ENCODE peak calls at places on chromosome 10, in eight cellular contexts. One of them, this sample, is unnamed.

GRCh38 chr10:48703776-48704555 is 19.3 kb downstream of the WDFY4 start:
- DNase-seq in neural progenitor cell: no peak
- DNase-seq in HFFc6: no peak
- DNase-seq in mammary epithelial cell: no peak
- DNase-seq in heart right ventricle: no peak
- DNase-seq in fibroblast of lung: no peak
- DNase-seq in Peyer's patch: no peak
- DNase-seq in GM12864: no peak
- DNase-seq in this sample: no peak

GRCh38 chr10:88136712-88137111 is 273.3 kb downstream of the PTEN start:
- DNase-seq in Peyer's patch: no peak
- DNase-seq in fibroblast of lung: no peak
- DNase-seq in HFFc6: no peak
- DNase-seq in neural progenitor cell: no peak
- DNase-seq in GM12864: no peak
- DNase-seq in heart right ventricle: no peak
- DNase-seq in mammary epithelial cell: no peak
- DNase-seq in this sample: no peak

GRCh38 chr10:131636841-131637724 is 263.7 kb upstream of the PPP2R2D start:
- DNase-seq in mammary epithelial cell: no peak
- DNase-seq in fibroblast of lung: no peak
- DNase-seq in Peyer's patch: no peak
- DNase-seq in heart right ventricle: no peak
- DNase-seq in neural progenitor cell: no peak
- DNase-seq in GM12864: no peak
- DNase-seq in HFFc6: no peak
- DNase-seq in this sample: no peak

GRCh38 chr10:19731560-19731959 is 84.7 kb upstream of the PLXDC2 start:
- DNase-seq in fibroblast of lung: no peak
- DNase-seq in HFFc6: no peak
- DNase-seq in heart right ventricle: no peak
- DNase-seq in mammary epithelial cell: no peak
- DNase-seq in GM12864: no peak
- DNase-seq in neural progenitor cell: no peak
- DNase-seq in Peyer's patch: no peak
- DNase-seq in this sample: no peak

GRCh38 chr10:29119374-29119773 is 169.5 kb upstream of the LYZL1 start:
- DNase-seq in neural progenitor cell: peak
- DNase-seq in mammary epithelial cell: no peak
- DNase-seq in fibroblast of lung: no peak
- DNase-seq in GM12864: no peak
- DNase-seq in HFFc6: no peak
- DNase-seq in Peyer's patch: no peak
- DNase-seq in heart right ventricle: peak
- DNase-seq in this sample: peak

GRCh38 chr10:92691042-92691590 is 1.4 kb downstream of the HHEX start:
- DNase-seq in Peyer's patch: peak
- DNase-seq in mammary epithelial cell: no peak
- DNase-seq in fibroblast of lung: no peak
- DNase-seq in HFFc6: no peak
- DNase-seq in heart right ventricle: no peak
- DNase-seq in GM12864: no peak
- DNase-seq in neural progenitor cell: peak
- DNase-seq in this sample: no peak

GRCh38 chr10:37520488-37520887 is 336.9 kb downstream of the ZNF248 start:
- DNase-seq in fibroblast of lung: no peak
- DNase-seq in HFFc6: no peak
- DNase-seq in neural progenitor cell: no peak
- DNase-seq in heart right ventricle: no peak
- DNase-seq in mammary epithelial cell: no peak
- DNase-seq in Peyer's patch: no peak
- DNase-seq in GM12864: no peak
- DNase-seq in this sample: no peak

GRCh38 chr10:130036296-130037065 is 72.4 kb upstream of the EBF3 start:
- DNase-seq in mammary epithelial cell: no peak
- DNase-seq in neural progenitor cell: no peak
- DNase-seq in fibroblast of lung: no peak
- DNase-seq in heart right ventricle: no peak
- DNase-seq in GM12864: no peak
- DNase-seq in HFFc6: no peak
- DNase-seq in Peyer's patch: no peak
- DNase-seq in this sample: no peak

GRCh38 chr10:28879875-28880381 is 202.6 kb downstream of the BAMBI start:
- DNase-seq in heart right ventricle: peak
- DNase-seq in Peyer's patch: no peak
- DNase-seq in fibroblast of lung: no peak
- DNase-seq in GM12864: no peak
- DNase-seq in mammary epithelial cell: no peak
- DNase-seq in HFFc6: no peak
- DNase-seq in neural progenitor cell: peak
- DNase-seq in this sample: peak

GRCh38 chr10:33129987-33130386 is 172.0 kb upstream of the ITGB1 start:
- DNase-seq in HFFc6: peak
- DNase-seq in GM12864: no peak
- DNase-seq in fibroblast of lung: peak
- DNase-seq in neural progenitor cell: no peak
- DNase-seq in Peyer's patch: no peak
- DNase-seq in mammary epithelial cell: no peak
- DNase-seq in heart right ventricle: no peak
- DNase-seq in this sample: peak

GRCh38 chr10:103911021-103911459 is 6.9 kb downstream of the STN1 start:
- DNase-seq in neural progenitor cell: no peak
- DNase-seq in fibroblast of lung: no peak
- DNase-seq in HFFc6: no peak
- DNase-seq in mammary epithelial cell: no peak
- DNase-seq in Peyer's patch: peak
- DNase-seq in heart right ventricle: no peak
- DNase-seq in GM12864: no peak
- DNase-seq in this sample: no peak

GRCh38 chr10:78996449-78997129 is 72.2 kb upstream of the ZMIZ1 start:
- DNase-seq in HFFc6: no peak
- DNase-seq in GM12864: no peak
- DNase-seq in Peyer's patch: no peak
- DNase-seq in fibroblast of lung: no peak
- DNase-seq in mammary epithelial cell: no peak
- DNase-seq in heart right ventricle: no peak
- DNase-seq in neural progenitor cell: no peak
- DNase-seq in this sample: no peak

GRCh38 chr10:21528452-21529235 is 3.2 kb upstream of the SKIDA1 start:
- DNase-seq in HFFc6: no peak
- DNase-seq in fibroblast of lung: peak
- DNase-seq in Peyer's patch: no peak
- DNase-seq in mammary epithelial cell: no peak
- DNase-seq in neural progenitor cell: peak
- DNase-seq in GM12864: no peak
- DNase-seq in heart right ventricle: no peak
- DNase-seq in this sample: no peak

GRCh38 chr10:70054902-70055301 is 2.3 kb downstream of the MACROH2A2 start:
- DNase-seq in Peyer's patch: no peak
- DNase-seq in heart right ventricle: no peak
- DNase-seq in GM12864: no peak
- DNase-seq in fibroblast of lung: no peak
- DNase-seq in neural progenitor cell: peak
- DNase-seq in mammary epithelial cell: no peak
- DNase-seq in HFFc6: no peak
- DNase-seq in this sample: no peak

GRCh38 chr10:70066190-70066589 is 13.5 kb downstream of the MACROH2A2 start:
- DNase-seq in fibroblast of lung: no peak
- DNase-seq in HFFc6: no peak
- DNase-seq in GM12864: no peak
- DNase-seq in Peyer's patch: no peak
- DNase-seq in heart right ventricle: no peak
- DNase-seq in neural progenitor cell: no peak
- DNase-seq in mammary epithelial cell: no peak
- DNase-seq in this sample: no peak

GRCh38 chr10:70063418-70064098 is 10.9 kb downstream of the MACROH2A2 start:
- DNase-seq in neural progenitor cell: no peak
- DNase-seq in HFFc6: no peak
- DNase-seq in Peyer's patch: no peak
- DNase-seq in fibroblast of lung: no peak
- DNase-seq in heart right ventricle: no peak
- DNase-seq in mammary epithelial cell: no peak
- DNase-seq in GM12864: no peak
- DNase-seq in this sample: no peak

GRCh38 chr10:70055550-70055949 is 2.9 kb downstream of the MACROH2A2 start:
- DNase-seq in mammary epithelial cell: peak
- DNase-seq in HFFc6: no peak
- DNase-seq in fibroblast of lung: peak
- DNase-seq in Peyer's patch: no peak
- DNase-seq in GM12864: no peak
- DNase-seq in heart right ventricle: no peak
- DNase-seq in neural progenitor cell: no peak
- DNase-seq in this sample: no peak

GRCh38 chr10:70060389-70060788 is 7.7 kb downstream of the MACROH2A2 start:
- DNase-seq in neural progenitor cell: no peak
- DNase-seq in HFFc6: no peak
- DNase-seq in heart right ventricle: no peak
- DNase-seq in GM12864: no peak
- DNase-seq in Peyer's patch: no peak
- DNase-seq in mammary epithelial cell: no peak
- DNase-seq in fibroblast of lung: no peak
- DNase-seq in this sample: no peak
- TF ChIP-seq CTCF in neural progenitor cell: no peak
- TF ChIP-seq CTCF in HFFc6: no peak
- TF ChIP-seq CTCF in heart right ventricle: no peak
- TF ChIP-seq CTCF in GM12864: no peak
- TF ChIP-seq CTCF in Peyer's patch: no peak
- TF ChIP-seq CTCF in mammary epithelial cell: no peak
- TF ChIP-seq CTCF in fibroblast of lung: no peak
- TF ChIP-seq CTCF in this sample: no peak

DNA sequence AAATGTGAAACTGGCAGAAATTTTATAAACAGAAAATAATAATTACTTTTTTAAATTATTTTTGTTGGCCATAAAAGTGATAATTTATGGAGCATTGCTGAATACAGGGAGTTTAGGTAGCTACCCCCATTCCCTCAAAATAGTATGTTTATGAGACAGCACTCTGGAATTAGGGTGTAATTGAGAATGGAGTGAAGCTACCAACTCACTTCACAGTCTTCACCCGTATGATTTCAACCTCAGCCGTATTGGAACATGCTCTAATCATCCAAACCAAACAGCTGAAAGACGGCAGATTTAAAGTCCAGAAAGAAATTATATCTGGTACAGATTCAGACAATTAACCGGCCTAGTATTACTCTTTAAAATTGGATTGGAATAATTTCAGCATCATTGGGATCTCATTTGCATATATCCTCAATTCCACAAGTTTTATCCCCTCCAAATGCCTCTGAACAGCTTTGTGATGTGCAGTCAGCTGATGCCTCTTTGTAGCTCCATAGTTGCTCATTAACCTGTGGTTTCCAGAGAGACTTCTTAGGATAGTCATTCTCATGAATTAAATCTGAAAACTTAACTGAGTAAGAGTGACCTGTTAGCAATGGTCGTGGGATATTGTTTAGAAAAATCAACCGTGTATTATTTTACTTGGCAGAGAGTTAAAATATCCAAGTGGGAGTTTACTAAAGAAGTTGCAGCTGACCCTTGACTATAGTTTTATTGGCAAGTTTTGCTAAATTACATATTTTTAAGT is 59.1 kb upstream of the GJD4 start:
- DNase-seq in GM12864: no peak
- DNase-seq in mammary epithelial cell: peak
- DNase-seq in Peyer's patch: no peak
- DNase-seq in HFFc6: peak
- DNase-seq in fibroblast of lung: peak
- DNase-seq in heart right ventricle: no peak
- DNase-seq in neural progenitor cell: no peak
- DNase-seq in this sample: peak
- TF ChIP-seq CTCF in GM12864: no peak
- TF ChIP-seq CTCF in mammary epithelial cell: no peak
- TF ChIP-seq CTCF in Peyer's patch: no peak
- TF ChIP-seq CTCF in HFFc6: no peak
- TF ChIP-seq CTCF in fibroblast of lung: no peak
- TF ChIP-seq CTCF in heart right ventricle: no peak
- TF ChIP-seq CTCF in neural progenitor cell: no peak
- TF ChIP-seq CTCF in this sample: no peak

DNA sequence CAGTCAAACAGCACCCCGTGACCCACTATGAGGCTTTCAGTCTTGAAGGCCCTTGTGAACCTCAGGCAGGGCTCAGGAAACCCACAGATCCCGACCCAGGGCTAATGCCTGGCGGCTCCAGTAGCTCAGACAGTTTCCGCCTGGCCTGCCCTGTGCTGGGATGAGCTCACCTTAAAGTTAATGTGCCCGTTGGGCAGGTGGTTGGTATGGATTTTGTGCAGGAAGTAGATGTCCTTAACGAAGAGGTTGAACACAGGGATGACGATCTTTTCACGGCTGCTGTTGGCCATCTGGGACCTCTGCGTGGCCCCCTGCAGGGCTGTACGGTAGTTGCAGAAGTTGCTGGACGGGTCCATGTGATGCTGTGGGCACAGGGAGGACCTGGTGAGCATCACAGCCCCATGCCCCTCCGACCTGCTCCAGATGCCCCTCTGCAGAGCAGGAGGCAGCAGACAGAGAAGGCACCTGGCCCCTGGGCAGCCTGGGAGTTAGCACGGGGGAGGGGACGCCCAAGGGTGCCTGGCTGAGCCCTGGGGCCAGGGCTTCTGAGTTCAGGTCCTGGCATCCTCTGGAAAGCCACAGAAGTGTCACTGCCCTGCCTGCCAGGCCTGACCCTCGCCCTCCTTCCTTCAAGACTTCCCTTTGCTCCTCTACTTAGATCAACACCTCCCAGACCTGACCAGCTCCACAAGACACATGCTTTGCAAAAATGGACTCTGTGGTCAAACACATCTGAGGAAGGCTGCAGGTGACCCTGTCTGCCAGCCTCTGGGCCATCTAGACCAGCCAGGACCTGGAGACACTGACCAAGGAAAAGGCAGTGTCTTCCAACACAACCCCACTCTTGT is 59.8 kb downstream of the CSGALNACT2 start:
- DNase-seq in fibroblast of lung: no peak
- DNase-seq in neural progenitor cell: peak
- DNase-seq in heart right ventricle: peak
- DNase-seq in GM12864: no peak
- DNase-seq in mammary epithelial cell: no peak
- DNase-seq in HFFc6: no peak
- DNase-seq in Peyer's patch: peak
- DNase-seq in this sample: no peak
- TF ChIP-seq CTCF in fibroblast of lung: peak
- TF ChIP-seq CTCF in neural progenitor cell: peak
- TF ChIP-seq CTCF in heart right ventricle: no peak
- TF ChIP-seq CTCF in GM12864: peak
- TF ChIP-seq CTCF in mammary epithelial cell: peak
- TF ChIP-seq CTCF in HFFc6: peak
- TF ChIP-seq CTCF in Peyer's patch: no peak
- TF ChIP-seq CTCF in this sample: peak

DNA sequence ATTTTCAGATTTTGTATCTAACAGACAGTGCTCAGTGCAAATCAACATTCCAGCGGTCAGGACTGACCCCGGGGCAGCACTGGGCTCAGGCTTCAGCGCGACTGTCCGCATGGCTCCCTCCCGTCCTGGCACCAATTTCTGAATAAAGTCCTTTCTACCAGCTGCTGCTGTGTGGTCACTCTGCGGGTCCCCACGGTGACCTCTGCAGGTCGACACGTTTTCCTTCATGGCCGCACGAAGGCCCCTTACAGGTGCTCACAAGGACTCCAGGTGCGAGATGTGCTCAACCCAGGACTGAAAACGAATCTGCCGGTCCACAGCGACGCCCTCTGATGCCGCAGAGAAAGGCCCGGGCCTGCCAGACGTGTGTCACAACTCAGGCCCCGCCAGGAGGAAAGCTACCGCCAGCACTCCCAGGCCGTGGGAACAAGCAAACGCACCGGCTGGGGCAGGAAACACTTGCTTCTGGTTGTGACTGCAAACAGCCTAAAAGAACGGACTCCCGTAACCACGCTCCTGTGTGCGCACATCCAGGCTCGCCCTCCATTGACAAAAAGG is 3.7 kb upstream of the UTF1 start:
- DNase-seq in fibroblast of lung: no peak
- DNase-seq in GM12864: no peak
- DNase-seq in mammary epithelial cell: peak
- DNase-seq in neural progenitor cell: no peak
- DNase-seq in Peyer's patch: no peak
- DNase-seq in HFFc6: no peak
- DNase-seq in heart right ventricle: no peak
- DNase-seq in this sample: no peak
- TF ChIP-seq CTCF in fibroblast of lung: no peak
- TF ChIP-seq CTCF in GM12864: peak
- TF ChIP-seq CTCF in mammary epithelial cell: peak
- TF ChIP-seq CTCF in neural progenitor cell: peak
- TF ChIP-seq CTCF in Peyer's patch: no peak
- TF ChIP-seq CTCF in HFFc6: no peak
- TF ChIP-seq CTCF in heart right ventricle: no peak
- TF ChIP-seq CTCF in this sample: no peak